ENCODE peak calls at places on chromosome 6, in six cellular contexts. X, N, B, K, D and R are unnamed samples.

GRCh38 chr6:134233180-134233579 is 84.7 kb downstream of the SGK1 start:
- DNase-seq in X (no peak), N (no peak), B (no peak), K (no peak), D (no peak), R (no peak)

GRCh38 chr6:158026054-158026900 is 44.6 kb downstream of the SYNJ2 start:
- DNase-seq in X (peak; percentile 95), N (peak; percentile 99), B (no peak), K (no peak), D (peak; percentile 87), R (peak; percentile 99)

GRCh38 chr6:36848658-36849441 is 9.6 kb upstream of the CPNE5 start:
- DNase-seq in X (no peak), N (no peak), B (no peak), K (no peak), D (peak; percentile 90), R (no peak)

GRCh38 chr6:16296061-16296670 is 57.8 kb downstream of the GMPR start:
- DNase-seq in X (no peak), N (no peak), B (no peak), K (no peak), D (no peak), R (no peak)

GRCh38 chr6:117483004-117483644 is 650 bp downstream of the DCBLD1 start:
- DNase-seq in X (peak; percentile 37), N (no peak), B (peak; percentile 61), K (no peak), D (peak; percentile 85), R (peak; percentile 55)

GRCh38 chr6:28816909-28817807 is 106.6 kb downstream of the TRIM27 start:
- DNase-seq in X (peak; percentile 63), N (peak; percentile 74), B (no peak), K (no peak), D (peak; percentile 87), R (peak; percentile 76)

GRCh38 chr6:132548746-132549463 is 3.6 kb upstream of the TAAR8 start:
- DNase-seq in X (no peak), N (no peak), B (no peak), K (no peak), D (no peak), R (no peak)

GRCh38 chr6:34865107-34865506 is 22.7 kb downstream of the TAF11 start:
- DNase-seq in X (no peak), N (no peak), B (no peak), K (no peak), D (no peak), R (peak; percentile 28)

GRCh38 chr6:30570760-30571084 is 520 bp upstream of the ABCF1 start:
- DNase-seq in X (no peak), N (no peak), B (no peak), K (no peak), D (no peak), R (no peak)

GRCh38 chr6:169395080-169395805 is 141.6 kb upstream of the THBS2 start:
- DNase-seq in X (no peak), N (no peak), B (no peak), K (no peak), D (no peak), R (no peak)

GRCh38 chr6:48560408-48560807 is 449.4 kb upstream of the PTCHD4 start:
- DNase-seq in X (peak; percentile 12), N (peak; percentile 48), B (no peak), K (no peak), D (no peak), R (peak; percentile 74)

GRCh38 chr6:118876201-118876600 is 17.8 kb upstream of the ASF1A start:
- DNase-seq in X (no peak), N (peak; percentile 44), B (no peak), K (no peak), D (no peak), R (peak; percentile 12)

GRCh38 chr6:125961117-125961516 is 4.5 kb downstream of the HINT3 start:
- DNase-seq in X (no peak), N (no peak), B (no peak), K (no peak), D (no peak), R (no peak)

DNA sequence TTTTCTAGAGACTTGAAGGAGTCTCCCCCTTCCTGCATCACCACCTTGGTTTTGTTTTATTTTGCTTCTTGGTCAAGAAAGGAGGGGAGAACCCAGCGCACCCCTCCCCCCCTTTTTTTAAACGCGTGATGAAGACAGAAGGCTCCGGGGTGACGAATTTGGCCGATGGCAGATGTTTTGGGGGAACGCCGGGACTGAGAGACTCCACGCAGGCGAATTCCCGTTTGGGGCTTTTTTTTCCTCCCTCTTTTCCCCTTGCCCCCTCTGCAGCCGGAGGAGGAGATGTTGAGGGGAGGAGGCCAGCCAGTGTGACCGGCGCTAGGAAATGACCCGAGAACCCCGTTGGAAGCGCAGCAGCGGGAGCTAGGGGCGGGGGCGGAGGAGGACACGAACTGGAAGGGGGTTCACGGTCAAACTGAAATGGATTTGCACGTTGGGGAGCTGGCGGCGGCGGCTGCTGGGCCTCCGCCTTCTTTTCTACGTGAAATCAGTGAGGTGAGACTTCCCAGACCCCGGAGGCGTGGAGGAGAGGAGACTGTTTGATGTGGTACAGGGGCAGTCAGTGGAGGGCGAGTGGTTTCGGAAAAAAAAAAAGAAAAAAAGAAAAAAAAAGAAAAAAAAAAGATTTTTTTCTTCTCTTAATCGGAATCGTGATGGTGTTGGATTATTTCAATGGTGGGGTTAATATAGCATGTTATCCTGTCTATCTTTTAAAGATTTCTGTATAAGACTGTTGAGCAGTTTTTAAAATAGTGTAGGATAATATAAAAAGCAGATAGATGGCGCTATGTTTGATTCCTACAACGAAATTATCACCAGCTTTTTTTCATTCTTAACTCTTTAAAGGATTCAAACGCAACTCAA is 3.1 kb downstream of the SOX4 start:
- DNase-seq in X (peak; percentile 18), N (peak; percentile 69), B (peak; percentile 43), K (no peak), D (peak; percentile 78), R (peak; percentile 69)
- TF ChIP-seq CTCF in X (peak; percentile 20), N (no peak), B (peak; percentile 40), K (peak; percentile 31), D (peak; percentile 78), R (peak; percentile 53)

GRCh38 chr6:75933387-75933975 is 139.0 kb downstream of the IMPG1 start:
- DNase-seq in X (no peak), N (no peak), B (no peak), K (no peak), D (no peak), R (no peak)

GRCh38 chr6:75935473-75935793 is 137.0 kb downstream of the IMPG1 start:
- DNase-seq in X (no peak), N (no peak), B (no peak), K (no peak), D (no peak), R (no peak)

GRCh38 chr6:75932067-75932466 is 140.4 kb downstream of the IMPG1 start:
- DNase-seq in X (peak; percentile 5), N (peak; percentile 9), B (no peak), K (no peak), D (peak; percentile 90), R (peak; percentile 53)

GRCh38 chr6:75936682-75937081 is 135.8 kb downstream of the IMPG1 start:
- DNase-seq in X (no peak), N (no peak), B (no peak), K (no peak), D (no peak), R (no peak)

DNA sequence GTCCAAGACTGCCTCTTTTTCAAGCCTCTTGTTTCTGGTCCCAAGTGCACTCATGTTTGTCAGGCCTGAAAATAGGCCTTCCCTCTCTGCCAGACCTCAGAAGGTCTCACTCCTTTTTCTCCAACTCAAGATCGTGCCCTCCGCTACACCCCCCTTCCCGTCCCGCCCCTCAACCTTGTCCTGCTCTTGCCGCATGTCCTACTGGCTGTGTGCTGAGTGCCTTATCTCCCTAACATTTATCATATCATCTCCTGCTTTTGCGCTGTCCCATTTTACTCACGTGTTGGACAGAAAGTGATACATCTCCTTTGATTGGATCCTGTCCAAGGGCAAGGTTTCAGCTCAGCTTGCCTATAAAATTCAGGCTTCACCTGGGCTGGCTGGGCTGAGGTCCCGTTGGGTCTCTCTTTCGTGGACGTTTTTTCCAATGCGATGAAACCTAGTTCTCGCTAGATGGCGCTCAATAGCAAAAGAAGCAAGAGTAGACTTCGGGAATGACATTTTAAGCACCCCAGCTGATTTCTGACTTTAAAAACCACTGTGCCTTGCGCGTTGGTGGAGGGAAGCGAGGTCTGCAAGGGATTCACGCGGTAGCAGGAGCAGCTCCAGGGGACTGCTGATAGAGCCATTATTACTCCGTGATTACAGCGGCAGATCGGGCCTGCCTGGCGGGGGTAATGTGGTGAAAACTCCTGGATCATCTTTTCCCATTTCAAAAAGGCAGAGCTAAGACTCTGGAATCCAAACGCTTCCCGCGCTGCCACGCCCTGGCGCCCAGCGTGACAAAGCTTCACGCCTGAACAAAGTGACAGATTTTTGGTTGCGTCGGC is 137.6 kb downstream of the IMPG1 start:
- DNase-seq in X (peak; percentile 65), N (peak; percentile 77), B (peak; percentile 72), K (peak; percentile 16), D (peak; percentile 84), R (peak; percentile 88)
- H3K4me3 ChIP-seq in X (peak overlapping the region; percentile 48), N (peak overlapping the region; percentile 39), B (peak overlapping the region; percentile 35), K (peak overlapping the region; percentile 14), D (peak overlapping the region; percentile 75), R (peak overlapping the region; percentile 56)

GRCh38 chr6:38234141-38234540 is 405.6 kb downstream of the BTBD9 start:
- DNase-seq in X (no peak), N (no peak), B (no peak), K (no peak), D (peak; percentile 67), R (no peak)
- TF ChIP-seq CTCF in X (no peak), N (no peak), B (no peak), K (peak; percentile 16), D (peak; percentile 62), R (peak; percentile 14)

GRCh38 chr6:138105446-138105845 is 1.8 kb downstream of the PERP start:
- DNase-seq in X (no peak), N (no peak), B (peak; percentile 39), K (no peak), D (no peak), R (no peak)

GRCh38 chr6:138104618-138105213 is 2.5 kb downstream of the PERP start:
- DNase-seq in X (no peak), N (no peak), B (no peak), K (no peak), D (no peak), R (no peak)

GRCh38 chr6:138107078-138107751 is at the start of gene PERP:
- DNase-seq in X (peak; percentile 53), N (peak; percentile 56), B (peak; percentile 74), K (no peak), D (peak; percentile 85), R (peak; percentile 39)

GRCh38 chr6:138106665-138107077 is 548 bp downstream of the PERP start:
- DNase-seq in X (no peak), N (no peak), B (no peak), K (no peak), D (no peak), R (peak; percentile 31)

DNA sequence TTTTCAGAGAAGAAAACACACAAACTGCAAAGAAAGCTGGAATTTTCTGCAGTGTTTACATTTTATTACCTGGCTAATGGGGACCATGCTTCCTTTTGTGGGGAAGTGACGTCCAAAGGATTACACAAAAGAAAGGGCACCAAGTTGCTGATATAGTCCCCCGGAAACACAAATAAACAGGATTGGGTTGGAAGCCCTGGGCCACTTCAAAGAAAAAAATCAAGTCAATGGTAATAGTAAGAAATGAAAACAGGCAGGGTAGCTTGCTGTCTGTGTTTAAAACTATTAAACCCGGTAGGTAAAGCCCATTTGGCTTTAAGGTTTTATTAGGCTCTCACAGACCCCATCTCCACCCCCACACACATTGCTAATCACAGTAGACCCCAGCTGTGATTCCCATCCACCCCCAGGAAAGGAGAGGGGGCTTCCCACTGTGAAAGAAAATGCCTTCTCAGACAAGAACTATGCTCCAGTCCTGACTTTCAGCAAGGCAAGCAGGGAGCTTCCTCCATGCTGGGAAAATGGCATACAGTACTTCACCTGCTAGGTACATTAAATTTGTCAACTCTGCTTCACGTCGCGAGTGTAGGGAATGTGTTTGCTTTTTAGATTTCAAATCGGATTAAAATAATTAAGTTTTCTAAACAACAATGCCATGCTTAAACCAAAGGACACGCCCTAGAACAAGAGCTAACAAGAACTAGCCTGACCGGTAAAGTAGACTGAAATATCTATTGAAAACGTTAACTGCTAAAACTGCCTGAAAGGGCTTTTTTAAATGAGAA is 1.1 kb downstream of the PERP start:
- DNase-seq in X (no peak), N (no peak), B (peak; percentile 33), K (no peak), D (peak; percentile 91), R (peak; percentile 48)
- H3K4me3 ChIP-seq in X (peak overlapping the region; percentile 61), N (peak overlapping the region; percentile 63), B (peak overlapping the region; percentile 83), K (no peak overlapping the region), D (peak overlapping the region; percentile 86), R (peak overlapping the region; percentile 80)